ENCODE peak calls at places on chromosomes 7 and 10, in eight cellular contexts. Z is suprapubic skin, O is nephron progenitor cell, B is stomach, E is MCF 10A, T is cardiac fibroblast, G is Peyer's patch, K is A549. N is an unnamed sample.

GRCh38 chr7:26199301-26200112 is 1.0 kb downstream of the HNRNPA2B1 start:
- DNase-seq in T (peak), B (peak), K (no peak), Z (peak), E (peak), O (peak), G (peak), N (peak)

GRCh38 chr7:30091431-30092386 is 43.1 kb upstream of the MTURN start:
- DNase-seq in O (no peak), K (peak), B (no peak), Z (no peak), T (peak), E (peak), G (no peak), N (no peak)

GRCh38 chr7:130063036-130063435 is 7.3 kb upstream of the KLHDC10 start:
- DNase-seq in K (no peak), T (peak), G (peak), O (peak), B (peak), Z (no peak), E (peak), N (peak)

GRCh38 chr10:71076473-71077142 is 135.8 kb upstream of the UNC5B start:
- DNase-seq in E (no peak), B (no peak), G (peak), Z (peak), O (peak), T (no peak), K (no peak), N (no peak)

GRCh38 chr7:78226059-78226658 is 427.6 kb downstream of the PHTF2 start:
- DNase-seq in O (peak), E (peak), Z (no peak), G (no peak), T (peak), K (peak), B (peak), N (peak)

GRCh38 chr10:32000937-32001336 is 55.3 kb downstream of the KIF5B start:
- DNase-seq in Z (no peak), E (no peak), T (peak), B (no peak), G (no peak), K (no peak), O (no peak), N (no peak)

GRCh38 chr7:141387521-141388217 is 163.5 kb upstream of the AGK start:
- DNase-seq in E (no peak), K (no peak), T (no peak), Z (no peak), G (no peak), B (no peak), O (no peak), N (no peak)

GRCh38 chr10:44935201-44935960 is 24.2 kb upstream of the RASSF4 start:
- DNase-seq in E (peak), G (no peak), B (no peak), O (no peak), K (no peak), T (peak), Z (no peak), N (no peak)

GRCh38 chr7:76386691-76387260 is 22.7 kb downstream of the SSC4D start:
- DNase-seq in G (no peak), T (peak), O (no peak), K (no peak), E (peak), B (no peak), Z (no peak), N (no peak)

GRCh38 chr10:100814751-100815474 is 69.5 kb downstream of the PAX2 start:
- DNase-seq in Z (no peak), K (no peak), G (no peak), E (no peak), B (no peak), O (no peak), T (no peak), N (no peak)

GRCh38 chr7:13411641-13412040 is 577.8 kb downstream of the ETV1 start:
- DNase-seq in G (no peak), Z (no peak), B (no peak), O (no peak), T (no peak), E (no peak), K (no peak), N (no peak)

GRCh38 chr10:132904169-132904813 is 38.1 kb downstream of the CFAP46 start:
- DNase-seq in G (no peak), T (peak), Z (no peak), K (peak), B (peak), E (peak), O (peak), N (peak)

GRCh38 chr7:45579386-45579785 is 5.2 kb downstream of the ADCY1 start:
- DNase-seq in K (no peak), Z (peak), E (no peak), T (no peak), G (no peak), O (peak), B (no peak), N (no peak)

GRCh38 chr10:99551158-99551557 is 18.4 kb downstream of the NKX2-3 start:
- DNase-seq in O (no peak), K (no peak), T (peak), B (no peak), G (no peak), Z (no peak), E (peak), N (no peak)

GRCh38 chr10:48439581-48440041 is 133.1 kb downstream of the MAPK8 start:
- DNase-seq in T (peak), O (no peak), Z (no peak), E (no peak), G (peak), B (no peak), K (no peak), N (no peak)

GRCh38 chr7:27113991-27114866 is 11.7 kb upstream of the HOXA2 start:
- DNase-seq in E (peak), B (no peak), O (peak), K (peak), Z (no peak), T (no peak), G (peak), N (no peak)

GRCh38 chr10:35641430-35642015 is 573 bp downstream of the FZD8 start:
- DNase-seq in E (no peak), Z (no peak), G (peak), T (peak), K (peak), B (peak), O (peak), N (peak)

GRCh38 chr7:43904533-43905208 is 1.7 kb downstream of the URGCP start:
- DNase-seq in B (no peak), O (no peak), G (no peak), T (no peak), K (no peak), Z (no peak), E (peak), N (no peak)

GRCh38 chr7:29091121-29091601 is 55.2 kb downstream of the CPVL start:
- DNase-seq in O (no peak), G (no peak), E (no peak), K (no peak), B (peak), Z (no peak), T (peak), N (no peak)

GRCh38 chr10:116741391-116742351 is 695 bp downstream of the HSPA12A start:
- DNase-seq in B (no peak), T (no peak), G (no peak), K (no peak), O (peak), Z (no peak), E (no peak), N (peak)

GRCh38 chr10:129108378-129108777 is 358.7 kb upstream of the MGMT start:
- DNase-seq in T (no peak), O (no peak), G (no peak), B (no peak), Z (no peak), K (no peak), E (peak), N (no peak)

GRCh38 chr10:25455980-25456567 is 281.3 kb downstream of the GPR158 start:
- DNase-seq in O (no peak), K (no peak), G (no peak), E (no peak), T (peak), B (no peak), Z (no peak), N (no peak)

GRCh38 chr7:80453699-80454340 is 58.0 kb downstream of the GNAT3 start:
- DNase-seq in K (peak), O (no peak), E (peak), T (peak), Z (no peak), G (no peak), B (no peak), N (no peak)

GRCh38 chr7:140696679-140697446 is at the start of gene NDUFB2:
- DNase-seq in O (peak), T (peak), Z (peak), G (peak), B (peak), K (peak), E (peak), N (peak)

GRCh38 chr7:38675500-38676106 is 44.4 kb upstream of the AMPH start:
- DNase-seq in Z (no peak), E (no peak), O (no peak), G (no peak), K (no peak), B (no peak), T (no peak), N (no peak)

GRCh38 chr7:72039460-72039859 is 372.7 kb downstream of the CALN1 start:
- DNase-seq in O (no peak), T (no peak), K (no peak), G (no peak), E (no peak), Z (no peak), B (no peak), N (no peak)

GRCh38 chr7:88279323-88279722 is 27.4 kb downstream of the STEAP4 start:
- DNase-seq in B (no peak), T (no peak), G (no peak), O (no peak), Z (no peak), E (no peak), K (no peak), N (no peak)

GRCh38 chr7:118418433-118418832 is 193.9 kb downstream of the ANKRD7 start:
- DNase-seq in Z (no peak), G (no peak), B (no peak), T (no peak), K (no peak), E (no peak), O (no peak), N (no peak)

GRCh38 chr7:73885975-73886798 is 25.2 kb downstream of the TMEM270 start:
- DNase-seq in O (peak), G (no peak), B (peak), T (peak), K (no peak), E (no peak), Z (no peak), N (peak)

GRCh38 chr7:78118470-78118869 is 319.9 kb downstream of the PHTF2 start:
- DNase-seq in Z (no peak), B (no peak), T (no peak), O (no peak), K (no peak), G (no peak), E (no peak), N (no peak)

GRCh38 chr7:158145370-158145769 is 442.3 kb downstream of the PTPRN2 start:
- DNase-seq in K (no peak), B (no peak), T (no peak), E (no peak), O (no peak), G (no peak), Z (no peak), N (no peak)

GRCh38 chr10:118607768-118608354 is 12.4 kb upstream of the PRLHR start:
- DNase-seq in E (peak), T (no peak), Z (no peak), B (no peak), O (no peak), G (no peak), K (no peak), N (no peak)

GRCh38 chr10:113433711-113434110 is 119.1 kb upstream of the HABP2 start:
- DNase-seq in K (no peak), O (no peak), T (no peak), E (peak), Z (no peak), B (no peak), G (no peak), N (no peak)

GRCh38 chr7:2864204-2864985 is 20.3 kb upstream of the GNA12 start:
- DNase-seq in K (no peak), G (no peak), E (peak), O (no peak), B (no peak), T (no peak), Z (no peak), N (no peak)

GRCh38 chr10:118163227-118163626 is 116.5 kb upstream of the RAB11FIP2 start:
- DNase-seq in B (no peak), Z (no peak), E (peak), T (no peak), K (no peak), O (no peak), G (no peak), N (no peak)

DNA sequence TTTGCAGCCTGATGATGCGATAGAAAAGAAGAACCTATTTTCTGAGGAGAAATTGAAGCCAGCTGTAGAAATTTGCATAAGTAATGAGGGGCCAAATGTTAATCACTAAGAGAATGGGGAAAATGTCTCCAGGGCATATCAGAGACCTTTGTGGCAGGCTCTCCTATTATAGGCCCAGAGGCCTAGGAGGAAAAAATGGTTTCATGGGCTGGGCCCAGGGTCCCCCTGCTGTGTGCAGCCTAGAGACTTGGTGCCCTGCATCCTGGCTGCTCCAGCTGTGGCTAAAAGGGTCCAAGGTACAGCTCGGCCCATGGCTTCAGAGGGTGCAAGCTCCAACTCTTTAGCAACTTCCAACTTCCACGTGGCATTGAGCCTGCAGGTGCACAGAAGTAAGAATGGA is 123.4 kb downstream of the STK31 start:
- DNase-seq in K (no peak), Z (no peak), T (no peak), O (no peak), B (no peak), E (no peak), G (no peak), N (no peak)
- TF ChIP-seq CTCF in K (no peak), Z (no peak), T (no peak), O (no peak), B (no peak), E (no peak), G (no peak), N (no peak)

GRCh38 chr10:652226-652625 is 37.2 kb downstream of the DIP2C start:
- DNase-seq in Z (no peak), G (no peak), B (no peak), E (no peak), K (no peak), O (no peak), T (no peak), N (no peak)

GRCh38 chr10:654647-654996 is 34.8 kb downstream of the DIP2C start:
- DNase-seq in O (no peak), K (no peak), T (no peak), Z (no peak), B (no peak), E (no peak), G (no peak), N (no peak)

GRCh38 chr10:656883-657282 is 32.6 kb downstream of the DIP2C start:
- DNase-seq in K (no peak), O (no peak), B (no peak), E (no peak), Z (no peak), T (no peak), G (no peak), N (no peak)

GRCh38 chr10:653991-654646 is 35.3 kb downstream of the DIP2C start:
- DNase-seq in E (no peak), T (no peak), G (no peak), Z (no peak), B (peak), K (no peak), O (no peak), N (no peak)

GRCh38 chr10:655184-655583 is 34.3 kb downstream of the DIP2C start:
- DNase-seq in O (no peak), Z (no peak), E (no peak), K (no peak), T (no peak), G (no peak), B (no peak), N (no peak)
- TF ChIP-seq CTCF in O (no peak), Z (no peak), E (no peak), K (no peak), T (no peak), G (no peak), B (no peak), N (no peak)

GRCh38 chr7:117021366-117021765 is 68.1 kb downstream of the ST7 start:
- DNase-seq in O (no peak), B (no peak), Z (no peak), T (no peak), G (no peak), E (no peak), K (no peak), N (no peak)

GRCh38 chr7:117019786-117020604 is 66.7 kb downstream of the ST7 start:
- DNase-seq in B (peak), E (peak), G (no peak), O (peak), T (peak), K (peak), Z (no peak), N (peak)

GRCh38 chr7:117020605-117021002 is 67.3 kb downstream of the ST7 start:
- DNase-seq in T (no peak), O (no peak), Z (no peak), G (no peak), B (no peak), K (no peak), E (no peak), N (no peak)

GRCh38 chr7:117018713-117019112 is 65.4 kb downstream of the ST7 start:
- DNase-seq in B (no peak), G (no peak), T (no peak), K (no peak), O (no peak), E (no peak), Z (no peak), N (no peak)

GRCh38 chr7:117019287-117019686 is 66.0 kb downstream of the ST7 start:
- DNase-seq in K (no peak), T (no peak), Z (no peak), G (no peak), B (no peak), O (no peak), E (no peak), N (no peak)
- TF ChIP-seq CTCF in K (no peak), T (no peak), Z (no peak), G (no peak), B (no peak), O (no peak), E (no peak), N (no peak)

GRCh38 chr7:4132221-4132620 is 549.9 kb upstream of the FOXK1 start:
- DNase-seq in O (no peak), B (no peak), E (no peak), Z (no peak), T (no peak), K (no peak), G (peak), N (no peak)

GRCh38 chr7:4133491-4134044 is 548.5 kb upstream of the FOXK1 start:
- DNase-seq in K (no peak), T (no peak), E (no peak), G (peak), Z (no peak), B (no peak), O (no peak), N (no peak)

GRCh38 chr7:4128161-4128560 is 553.9 kb upstream of the FOXK1 start:
- DNase-seq in G (no peak), T (no peak), K (no peak), E (no peak), O (no peak), B (no peak), Z (no peak), N (no peak)

GRCh38 chr7:4129481-4130122 is 552.5 kb upstream of the FOXK1 start:
- DNase-seq in Z (no peak), G (no peak), O (no peak), T (no peak), B (no peak), K (no peak), E (no peak), N (no peak)

DNA sequence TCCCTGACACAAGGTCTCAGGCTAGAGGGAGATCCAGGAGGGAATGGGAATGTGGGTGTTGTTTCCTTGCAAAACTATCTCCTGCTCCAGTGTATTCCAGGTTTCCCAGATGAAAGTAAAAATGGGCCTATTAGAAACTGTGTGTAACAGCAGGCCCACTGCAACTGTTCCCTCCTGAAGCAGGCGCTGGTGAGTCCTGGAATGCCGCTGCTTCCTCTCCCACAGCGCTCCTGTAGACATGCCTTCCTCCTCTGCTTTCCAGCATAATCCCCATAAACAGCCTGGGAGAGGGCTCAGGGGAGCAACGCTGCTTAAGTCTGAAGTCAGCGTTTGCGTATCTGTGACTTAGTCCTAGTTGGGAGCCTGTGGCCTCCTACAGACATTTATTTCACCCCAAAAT is 551.1 kb upstream of the FOXK1 start:
- DNase-seq in T (no peak), G (no peak), E (no peak), B (no peak), K (no peak), O (no peak), Z (no peak), N (peak)
- TF ChIP-seq CTCF in T (no peak), G (no peak), E (no peak), B (no peak), K (no peak), O (no peak), Z (no peak), N (no peak)

GRCh38 chr10:110827410-110827809 is 44.3 kb upstream of the PDCD4 start:
- DNase-seq in K (no peak), O (no peak), Z (no peak), B (no peak), G (no peak), E (peak), T (peak), N (no peak)

GRCh38 chr10:110824660-110825059 is 47.1 kb upstream of the PDCD4 start:
- DNase-seq in K (no peak), E (no peak), Z (no peak), T (no peak), O (no peak), G (no peak), B (no peak), N (no peak)

GRCh38 chr10:110827872-110828271 is 43.9 kb upstream of the PDCD4 start:
- DNase-seq in T (no peak), G (peak), E (no peak), O (no peak), B (no peak), K (no peak), Z (no peak), N (no peak)

GRCh38 chr10:110824152-110824441 is 47.6 kb upstream of the PDCD4 start:
- DNase-seq in B (no peak), K (no peak), T (no peak), E (no peak), G (no peak), Z (no peak), O (no peak), N (no peak)

DNA sequence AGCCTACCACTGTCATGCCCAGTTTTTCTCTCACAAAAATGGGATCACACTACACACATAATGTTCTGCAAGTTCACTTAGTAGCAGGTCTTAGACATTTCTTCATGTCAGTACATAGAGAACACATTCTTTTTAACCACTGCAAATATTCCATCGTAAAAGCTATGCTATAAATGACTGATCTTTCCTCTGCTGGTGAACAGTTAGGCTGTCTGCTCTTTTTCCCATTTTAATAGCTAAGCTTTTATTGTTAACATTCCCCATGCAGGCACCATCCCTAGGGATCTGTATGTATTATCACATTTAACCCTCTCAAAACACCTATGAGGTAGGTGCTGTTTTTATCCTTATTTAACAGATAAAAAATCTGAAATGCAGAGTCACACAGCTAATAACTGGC is 46.2 kb upstream of the PDCD4 start:
- DNase-seq in O (no peak), K (no peak), Z (no peak), B (no peak), T (no peak), E (no peak), G (no peak), N (no peak)
- TF ChIP-seq CTCF in O (no peak), K (no peak), Z (no peak), B (no peak), T (no peak), E (no peak), G (no peak), N (no peak)

GRCh38 chr10:74824184-74825032 is 2.0 kb upstream of the KAT6B start:
- DNase-seq in T (peak), Z (peak), O (peak), K (no peak), G (peak), B (no peak), E (no peak), N (peak)
- TF ChIP-seq CTCF in T (no peak), Z (no peak), O (no peak), K (no peak), G (no peak), B (no peak), E (no peak), N (no peak)